ENCODE peak calls at places on chromosomes 7 and 10, in six cellular contexts. L, W, R, T, N and Z are unnamed samples.

GRCh38 chr10:116398224-116398623 is 29.4 kb upstream of the PNLIPRP3 start:
- DNase-seq in W (no peak), T (no peak), N (no peak), L (no peak), R (no peak), Z (no peak)

GRCh38 chr10:43949351-43949750 is 300.7 kb upstream of the ZNF32 start:
- DNase-seq in R (no peak), L (no peak), T (no peak), W (no peak), N (no peak), Z (no peak)

GRCh38 chr7:47513741-47514241 is 68.1 kb downstream of the TNS3 start:
- DNase-seq in L (no peak), W (no peak), N (no peak), R (peak), T (peak), Z (peak)

GRCh38 chr7:132560105-132560504 is 16.2 kb downstream of the PLXNA4 start:
- DNase-seq in N (no peak), W (no peak), L (no peak), T (no peak), R (no peak), Z (no peak)

GRCh38 chr7:1811850-1812692 is 142.0 kb downstream of the ELFN1 start:
- DNase-seq in R (no peak), N (no peak), W (peak), L (no peak), T (peak), Z (peak)

GRCh38 chr7:80288175-80289122 is 153.8 kb downstream of the GNAI1 start:
- DNase-seq in L (peak), N (no peak), W (no peak), R (no peak), T (no peak), Z (no peak)

GRCh38 chr7:47521041-47521795 is 60.7 kb downstream of the TNS3 start:
- DNase-seq in W (no peak), L (no peak), N (no peak), R (no peak), T (no peak), Z (peak)

GRCh38 chr10:63083904-63084689 is 49.0 kb upstream of the NRBF2 start:
- DNase-seq in W (peak), T (peak), N (peak), L (peak), R (peak), Z (no peak)

GRCh38 chr7:127791790-127792189 is 139.8 kb downstream of the SND1 start:
- DNase-seq in T (no peak), L (no peak), R (no peak), N (no peak), W (no peak), Z (no peak)

GRCh38 chr10:30630571-30630970 is 1.0 kb upstream of the LYZL2 start:
- DNase-seq in N (no peak), W (no peak), R (no peak), L (no peak), T (no peak), Z (no peak)

GRCh38 chr7:50667338-50667737 is 102.1 kb upstream of the DDC start:
- DNase-seq in L (no peak), N (no peak), R (peak), W (no peak), T (no peak), Z (no peak)
- H3K27ac ChIP-seq in L (no peak), N (no peak), R (peak), W (no peak), T (peak), Z (peak)

GRCh38 chr7:73847941-73848723 is 5.8 kb upstream of the METTL27 start:
- DNase-seq in L (no peak), N (no peak), T (no peak), W (no peak), R (no peak), Z (no peak)

GRCh38 chr7:73850212-73850611 is 7.9 kb upstream of the METTL27 start:
- DNase-seq in R (no peak), N (no peak), T (no peak), L (no peak), W (no peak), Z (no peak)

GRCh38 chr7:73850781-73851207 is 8.5 kb upstream of the METTL27 start:
- DNase-seq in T (peak), L (no peak), N (no peak), R (peak), W (no peak), Z (peak)

GRCh38 chr7:73852500-73852899 is 8.5 kb upstream of the TMEM270 start:
- DNase-seq in N (no peak), R (no peak), W (no peak), T (no peak), L (no peak), Z (no peak)

GRCh38 chr7:73851410-73852338 is 9.3 kb upstream of the TMEM270 start:
- DNase-seq in L (no peak), T (peak), N (no peak), W (no peak), R (no peak), Z (peak)
- H3K27ac ChIP-seq in L (no peak), T (peak), N (no peak), W (no peak), R (peak), Z (peak)

GRCh38 chr7:129719980-129720732 is 108.6 kb downstream of the NRF1 start:
- DNase-seq in L (no peak), N (no peak), T (no peak), R (no peak), W (no peak), Z (no peak)
- H3K27ac ChIP-seq in L (no peak), N (peak), T (peak), R (no peak), W (no peak), Z (no peak)

DNA sequence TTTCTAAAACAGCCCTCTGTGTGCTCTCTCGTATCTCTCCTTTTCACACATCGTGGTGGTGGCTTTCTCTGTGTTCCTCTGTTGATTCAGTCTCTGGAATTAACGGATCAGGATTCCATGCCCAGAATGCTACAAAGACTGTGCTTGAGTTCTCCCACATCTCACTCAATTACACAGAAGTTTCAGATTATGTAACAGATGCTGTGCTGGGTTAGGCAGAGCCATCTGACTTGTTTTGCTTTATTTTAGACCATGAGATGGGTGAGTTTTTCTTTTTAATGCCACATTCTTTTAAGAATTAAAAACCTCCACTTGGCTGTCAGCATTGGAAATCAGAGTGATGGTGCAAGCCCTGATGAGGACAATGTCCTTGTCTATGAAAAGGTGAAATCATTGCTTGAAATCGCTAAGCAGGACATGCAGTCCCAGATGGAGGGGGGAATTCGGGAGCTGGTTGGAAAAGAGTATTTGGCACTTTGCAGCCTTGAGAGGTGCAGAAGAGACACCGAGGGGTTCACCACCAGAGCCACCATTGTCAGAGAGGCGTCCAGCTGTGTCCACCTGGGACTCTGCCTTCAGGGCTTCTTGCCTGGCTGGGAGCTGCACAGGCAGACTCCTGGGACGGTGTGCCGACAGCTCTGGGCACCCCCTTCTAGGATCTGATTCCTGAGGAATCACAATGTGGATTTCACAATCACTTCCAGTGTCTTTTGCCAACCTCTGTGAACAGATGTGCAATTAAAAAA is 80.4 kb downstream of the EGFR start:
- DNase-seq in L (no peak), N (no peak), T (no peak), W (no peak), R (no peak), Z (no peak)
- H3K27ac ChIP-seq in L (no peak), N (no peak), T (peak), W (no peak), R (peak), Z (no peak)

GRCh38 chr10:5508161-5508604 is 8.8 kb upstream of the CALML5 start:
- DNase-seq in T (no peak), N (no peak), R (no peak), L (no peak), W (no peak), Z (peak)

GRCh38 chr10:5508786-5509185 is 9.4 kb upstream of the CALML5 start:
- DNase-seq in L (no peak), T (no peak), R (no peak), N (no peak), W (no peak), Z (peak)

GRCh38 chr10:5510281-5511072 is 11.1 kb upstream of the CALML5 start:
- DNase-seq in R (peak), N (no peak), W (no peak), T (no peak), L (no peak), Z (peak)

GRCh38 chr10:5509691-5510090 is 10.3 kb upstream of the CALML5 start:
- DNase-seq in R (no peak), N (no peak), T (no peak), W (no peak), L (no peak), Z (peak)

GRCh38 chr10:5509236-5509635 is 9.9 kb upstream of the CALML5 start:
- DNase-seq in W (no peak), L (no peak), N (no peak), T (no peak), R (no peak), Z (peak)
- H3K27ac ChIP-seq in W (no peak), L (no peak), N (no peak), T (no peak), R (no peak), Z (no peak)

DNA sequence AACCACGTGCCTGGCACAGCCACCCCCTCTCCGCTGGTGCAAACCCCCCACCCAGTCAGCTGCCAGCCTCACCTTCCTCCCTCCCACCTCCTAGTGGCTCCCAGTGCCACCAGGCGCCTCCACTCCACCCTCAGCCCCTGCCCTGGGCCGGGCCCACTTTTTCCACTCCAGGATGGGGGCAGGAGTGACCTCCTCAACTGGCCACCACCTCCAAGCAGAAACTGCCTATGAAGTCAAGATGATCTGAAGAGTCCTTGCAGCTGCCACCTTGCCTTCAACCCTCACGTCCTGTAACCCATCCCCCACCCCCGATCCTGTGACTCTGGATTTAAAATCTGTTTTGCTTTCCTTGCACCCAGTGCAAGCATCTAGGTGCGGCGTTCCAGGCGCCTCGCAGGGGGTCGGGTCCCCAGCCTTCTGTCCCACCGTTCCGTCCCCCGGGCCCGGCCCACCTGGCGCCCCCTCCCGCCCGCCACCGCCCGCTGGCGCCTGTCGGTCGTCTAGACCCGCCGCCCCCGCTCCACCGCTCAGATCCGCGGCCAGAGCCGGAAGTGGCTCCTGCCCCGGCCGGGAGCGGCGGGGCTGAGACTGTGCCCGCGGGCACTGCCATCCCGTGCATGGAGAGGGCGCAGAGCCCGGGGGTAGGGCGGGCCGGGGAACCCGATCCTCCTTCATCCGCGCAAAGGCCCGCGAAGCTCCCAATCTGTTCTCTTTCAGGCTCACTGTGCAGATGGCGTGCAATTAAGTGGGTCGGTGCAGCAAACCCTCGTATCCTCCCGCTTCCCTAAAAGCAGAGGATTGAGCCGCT is 51.2 kb upstream of the GTF2I start:
- DNase-seq in T (peak), N (peak), W (no peak), L (peak), R (no peak), Z (peak)
- H3K27ac ChIP-seq in T (peak), N (no peak), W (no peak), L (no peak), R (peak), Z (no peak)

DNA sequence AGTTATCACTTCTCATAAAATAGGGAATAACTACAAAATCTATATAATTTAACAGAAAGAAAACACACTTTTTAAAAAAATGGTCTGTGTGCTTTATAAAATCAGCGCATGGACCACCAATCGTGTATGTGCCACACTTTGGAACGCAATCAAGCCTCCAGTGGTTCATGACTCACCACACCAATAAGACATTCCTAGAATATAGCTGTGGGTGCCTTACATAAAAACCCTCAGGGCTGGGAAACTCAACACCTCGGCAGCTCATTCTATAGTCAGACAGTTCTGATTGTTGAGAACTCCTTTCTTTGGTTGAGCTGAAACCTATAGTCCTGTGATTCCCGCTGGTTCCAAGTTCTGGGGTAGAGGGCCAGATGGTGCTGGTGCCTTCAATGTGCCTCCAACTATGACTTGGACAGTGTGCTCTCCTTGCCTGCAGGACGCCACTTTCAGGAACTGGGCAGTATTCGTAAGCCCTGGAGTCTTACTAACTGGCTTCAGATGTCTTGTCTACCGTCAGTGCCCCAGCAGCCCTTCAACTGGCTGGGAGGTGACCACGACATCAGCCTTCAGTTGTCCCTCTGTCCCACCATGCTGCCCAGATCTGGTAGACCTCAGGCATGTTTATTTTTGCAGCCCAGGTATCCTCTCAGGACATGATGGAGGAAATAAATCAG is 135.7 kb upstream of the GDF10 start:
- DNase-seq in L (no peak), W (no peak), N (no peak), R (no peak), T (no peak), Z (no peak)
- H3K27ac ChIP-seq in L (no peak), W (no peak), N (no peak), R (no peak), T (no peak), Z (no peak)